ENCODE peak calls at places on chromosomes 3 and 15, in seven cellular contexts. Z is IMR-90, M is mesenchymal stem cell, G is trophoblast cell, X is neuronal stem cell, H is H1, Q is mesendoderm. K is an unnamed sample.

GRCh38 chr3:63278171-63278999 is at the start of gene SYNPR:
- DNase-seq in H (no peak), X (no peak), M (no peak), Q (peak; percentile 49), Z (no peak), G (no peak), K (peak; percentile 88)

GRCh38 chr15:62665449-62665848 is 377.1 kb upstream of the TPM1 start:
- DNase-seq in H (no peak), M (peak; percentile 67), Z (peak; percentile 32), X (no peak), Q (peak; percentile 36), G (no peak), K (no peak)

GRCh38 chr3:89682556-89682955 is 575.1 kb downstream of the EPHA3 start:
- DNase-seq in X (no peak), M (no peak), G (no peak), Z (no peak), H (no peak), Q (no peak), K (no peak)

GRCh38 chr15:35697549-35698299 is 151.8 kb upstream of the DPH6 start:
- DNase-seq in G (peak; percentile 54), M (peak; percentile 61), H (no peak), X (peak; percentile 12), Q (peak; percentile 71), Z (peak; percentile 82), K (no peak)

GRCh38 chr3:69855436-69856162 is 116.3 kb downstream of the MITF start:
- DNase-seq in H (no peak), Z (peak; percentile 64), M (peak; percentile 63), G (peak; percentile 46), Q (peak; percentile 25), X (no peak), K (no peak)

GRCh38 chr3:195040094-195040493 is 230.9 kb downstream of the XXYLT1 start:
- DNase-seq in X (no peak), Z (no peak), Q (no peak), G (no peak), H (no peak), M (no peak), K (no peak)

GRCh38 chr3:17175187-17175839 is 290.6 kb downstream of the PLCL2 start:
- DNase-seq in G (no peak), H (no peak), X (no peak), Q (no peak), M (peak; percentile 61), Z (peak; percentile 80), K (no peak)

GRCh38 chr3:113214227-113214626 is 2.9 kb downstream of the BOC start:
- DNase-seq in X (no peak), M (no peak), H (no peak), Q (no peak), Z (no peak), G (no peak), K (no peak)

GRCh38 chr3:12479919-12480425 is 4.3 kb upstream of the TSEN2 start:
- DNase-seq in Q (peak; percentile 69), Z (peak; percentile 55), X (peak; percentile 51), M (peak; percentile 60), H (no peak), G (peak; percentile 70), K (peak; percentile 65)

GRCh38 chr3:189342811-189343210 is 171.0 kb downstream of the TPRG1 start:
- DNase-seq in G (no peak), H (no peak), X (no peak), Q (no peak), Z (no peak), M (no peak), K (no peak)

GRCh38 chr15:81000144-81000625 is 538 bp upstream of the TLNRD1 start:
- DNase-seq in M (no peak), Q (no peak), H (no peak), Z (no peak), G (peak; percentile 40), X (no peak), K (no peak)

GRCh38 chr15:80996247-80996646 is 4.5 kb upstream of the TLNRD1 start:
- DNase-seq in M (no peak), H (no peak), X (no peak), G (peak; percentile 55), Q (peak; percentile 72), Z (no peak), K (no peak)

GRCh38 chr15:80999623-81000036 is 1.1 kb upstream of the TLNRD1 start:
- DNase-seq in G (peak; percentile 40), H (no peak), Q (no peak), M (no peak), X (no peak), Z (no peak), K (no peak)

GRCh38 chr15:80998252-80998651 is 2.5 kb upstream of the TLNRD1 start:
- DNase-seq in Q (no peak), X (no peak), M (no peak), Z (no peak), G (no peak), H (no peak), K (no peak)

DNA sequence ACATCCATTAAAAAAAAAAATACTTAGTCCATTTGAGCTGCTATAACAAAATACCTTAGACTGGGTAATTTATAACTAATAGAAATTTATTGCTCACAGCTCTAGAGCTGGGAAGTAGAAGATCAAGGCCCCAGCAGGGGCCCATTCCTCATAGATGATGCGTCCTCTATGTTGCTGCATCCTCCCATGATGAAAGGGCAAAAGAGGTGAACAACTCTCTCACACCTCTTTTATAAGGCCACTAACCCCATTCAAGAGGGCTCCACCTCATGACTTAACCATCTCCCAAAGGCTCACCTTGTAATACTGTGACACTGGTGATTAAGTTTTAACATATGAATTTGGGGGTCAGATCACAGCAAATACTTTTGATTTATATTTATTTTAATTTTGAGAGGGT is 3.0 kb upstream of the TLNRD1 start:
- DNase-seq in Z (no peak), Q (peak; percentile 85), X (no peak), H (no peak), M (no peak), G (no peak), K (no peak)
- H3K18ac ChIP-seq in Z (no peak overlapping the region), Q (no peak overlapping the region), X (no peak overlapping the region), H (no peak overlapping the region), M (no peak overlapping the region), G (no peak overlapping the region), K (no peak overlapping the region)

GRCh38 chr15:67199881-67200763 is 54.3 kb downstream of the AAGAB start:
- DNase-seq in X (no peak), M (peak; percentile 63), G (peak; percentile 42), Q (no peak), Z (peak; percentile 76), H (no peak), K (no peak)
- H3K4me2 ChIP-seq in X (no peak overlapping the region), M (no peak overlapping the region), G (no peak overlapping the region), Q (no peak overlapping the region), Z (peak overlapping the region; percentile 1), H (no peak overlapping the region), K (no peak overlapping the region)

GRCh38 chr3:31696815-31697548 is 164.3 kb downstream of the STT3B start:
- DNase-seq in Q (no peak), H (no peak), G (no peak), X (no peak), M (peak; percentile 28), Z (no peak), K (no peak)

GRCh38 chr3:31704156-31704555 is 171.4 kb downstream of the STT3B start:
- DNase-seq in H (no peak), Q (no peak), G (no peak), X (no peak), M (no peak), Z (no peak), K (no peak)

GRCh38 chr3:31699309-31699953 is 166.7 kb downstream of the STT3B start:
- DNase-seq in X (no peak), Q (no peak), G (no peak), M (no peak), Z (no peak), H (no peak), K (no peak)

GRCh38 chr3:31704651-31705179 is 172.0 kb downstream of the STT3B start:
- DNase-seq in X (no peak), Z (peak; percentile 92), M (peak; percentile 75), G (no peak), H (no peak), Q (no peak), K (no peak)

DNA sequence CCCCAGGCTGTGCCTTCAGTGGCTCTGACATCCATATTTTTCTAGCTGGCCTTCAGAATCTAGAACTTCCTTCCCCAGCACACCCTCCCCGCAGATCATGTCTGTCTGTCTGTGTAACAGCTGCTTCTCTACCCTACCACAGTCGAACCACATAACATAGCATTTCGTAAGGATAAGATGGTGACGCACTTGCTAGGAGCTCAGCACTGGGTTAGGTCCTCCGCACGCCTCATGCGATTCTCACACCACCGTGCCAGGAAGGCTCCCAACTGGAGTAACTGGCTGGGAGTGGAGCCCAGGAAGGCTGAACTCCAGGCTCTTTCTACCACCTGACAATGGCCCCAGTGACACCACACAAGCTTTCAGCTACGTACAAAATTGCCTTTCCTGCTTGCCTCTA is 168.6 kb downstream of the STT3B start:
- DNase-seq in H (no peak), X (no peak), Q (no peak), Z (no peak), G (peak; percentile 56), M (no peak), K (no peak)
- H3K18ac ChIP-seq in H (no peak overlapping the region), X (peak overlapping the region; percentile 29), Q (no peak overlapping the region), Z (no peak overlapping the region), G (no peak overlapping the region), M (no peak overlapping the region), K (no peak overlapping the region)

DNA sequence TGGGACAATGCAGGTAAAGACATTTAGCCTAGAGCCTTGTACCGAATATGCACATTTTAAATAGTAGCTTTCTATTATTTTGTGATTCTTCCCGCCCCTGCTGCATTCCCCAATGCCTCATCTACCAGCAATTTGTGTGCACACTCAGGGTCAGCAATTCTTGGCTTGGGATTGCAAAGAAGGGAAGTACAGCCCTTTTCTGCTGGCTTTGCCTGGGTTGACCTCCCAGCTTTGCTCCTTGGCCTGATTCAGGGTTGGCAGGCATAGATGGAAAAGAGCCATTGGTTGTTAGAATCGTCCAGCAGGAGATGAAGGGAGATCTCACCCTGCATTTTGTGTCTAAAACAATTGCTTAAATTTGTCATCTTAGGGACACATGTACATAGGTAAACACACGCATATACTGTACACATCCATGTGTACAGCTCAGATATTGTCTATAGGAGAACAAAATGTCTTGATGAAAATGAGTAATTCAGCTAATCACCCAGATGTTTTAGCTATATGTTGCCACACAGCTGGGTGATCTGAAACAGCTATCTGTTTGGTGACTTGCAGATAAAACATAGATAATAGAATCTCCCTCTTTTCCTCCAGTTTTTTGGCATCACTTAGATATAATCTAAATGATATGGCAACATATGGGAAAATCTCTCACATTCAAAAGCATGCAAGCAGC is 340.9 kb upstream of the TBL1XR1 start:
- DNase-seq in Q (no peak), X (no peak), H (no peak), M (peak; percentile 16), Z (peak; percentile 69), G (peak; percentile 82), K (no peak)
- H3K4me2 ChIP-seq in Q (no peak overlapping the region), X (no peak overlapping the region), H (no peak overlapping the region), M (no peak overlapping the region), Z (peak overlapping the region; percentile 2), G (no peak overlapping the region), K (no peak overlapping the region)

DNA sequence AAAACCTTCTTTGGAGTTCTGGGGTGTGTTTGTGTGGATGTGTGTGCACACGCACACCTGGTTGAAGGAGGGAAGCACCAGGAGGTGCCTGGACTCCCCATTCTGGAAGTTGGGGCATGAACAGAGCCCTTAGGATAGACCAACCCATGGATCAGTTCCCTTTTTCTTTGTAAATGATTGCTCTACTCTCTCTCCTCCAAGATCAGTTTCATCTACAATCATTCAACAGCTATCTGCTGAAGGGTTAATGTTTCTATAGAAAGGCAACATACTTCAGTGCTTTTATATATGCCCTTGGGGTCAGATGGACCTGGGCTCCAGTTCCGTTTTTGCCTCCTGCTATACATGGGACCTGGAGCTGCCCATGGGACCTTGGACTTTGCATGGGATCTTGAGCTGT is 352.1 kb upstream of the CFAP20DC start:
- DNase-seq in X (no peak), Q (no peak), Z (no peak), H (no peak), G (no peak), M (no peak), K (no peak)
- H3K18ac ChIP-seq in X (no peak overlapping the region), Q (no peak overlapping the region), Z (no peak overlapping the region), H (no peak overlapping the region), G (no peak overlapping the region), M (no peak overlapping the region), K (no peak overlapping the region)

GRCh38 chr3:48938689-48939088 is 20.0 kb downstream of the ARIH2 start:
- DNase-seq in G (no peak), H (no peak), Z (no peak), X (no peak), M (no peak), Q (no peak), K (no peak)
- H3K4me2 ChIP-seq in G (no peak overlapping the region), H (no peak overlapping the region), Z (no peak overlapping the region), X (no peak overlapping the region), M (no peak overlapping the region), Q (no peak overlapping the region), K (no peak overlapping the region)